ENCODE peak calls at places on chromosome 17, in four cellular contexts. V is adipocyte; K is effector memory CD4-positive, alpha-beta T cell; C is DND-41. I is an unnamed sample.

GRCh38 chr17:27623578-27623977 is 7.4 kb upstream of the LGALS9 start:
- DNase-seq in V (no peak), K (no peak), C (no peak), I (no peak)

GRCh38 chr17:50310455-50311111 is 35.3 kb upstream of the XYLT2 start:
- DNase-seq in V (no peak), K (no peak), C (no peak), I (no peak)

GRCh38 chr17:47950448-47950847 is 7.2 kb downstream of the PRR15L start:
- DNase-seq in V (no peak), K (no peak), C (no peak), I (no peak)

GRCh38 chr17:48378238-48378637 is 51.8 kb downstream of the SKAP1 start:
- DNase-seq in V (no peak), K (no peak), C (no peak), I (no peak)

GRCh38 chr17:34837796-34838195 is 123.5 kb downstream of the CCT6B start:
- DNase-seq in V (no peak), K (no peak), C (no peak), I (no peak)

GRCh38 chr17:3667366-3668278 is 756 bp downstream of the TAX1BP3 start:
- DNase-seq in V (peak; percentile 98), K (no peak), C (no peak), I (no peak)

GRCh38 chr17:2266045-2266864 is 37.3 kb downstream of the SMG6 start:
- DNase-seq in V (no peak), K (peak; percentile 78), C (peak; percentile 83), I (no peak)

GRCh38 chr17:38869647-38870258 is at the start of gene LASP1:
- DNase-seq in V (peak; percentile 95), K (peak; percentile 75), C (peak; percentile 92), I (peak; percentile 96)

GRCh38 chr17:27496501-27496943 is 40.3 kb downstream of the KSR1 start:
- DNase-seq in V (no peak), K (no peak), C (no peak), I (no peak)

GRCh38 chr17:34852141-34852540 is 109.1 kb downstream of the CCT6B start:
- DNase-seq in V (no peak), K (no peak), C (no peak), I (no peak)

GRCh38 chr17:50828508-50829170 is 6.7 kb upstream of the WFIKKN2 start:
- DNase-seq in V (no peak), K (no peak), C (no peak), I (no peak)

GRCh38 chr17:42754782-42755181 is 6.2 kb upstream of the RAMP2 start:
- DNase-seq in V (no peak), K (no peak), C (no peak), I (no peak)

GRCh38 chr17:48491527-48492273 is 39.1 kb downstream of the HOXB1 start:
- DNase-seq in V (no peak), K (no peak), C (no peak), I (no peak)

GRCh38 chr17:38415250-38416194 is 12.7 kb upstream of the ARHGAP23 start:
- DNase-seq in V (peak; percentile 80), K (no peak), C (peak; percentile 92), I (peak; percentile 74)

GRCh38 chr17:41333098-41333497 is 17.5 kb downstream of the KRT33A start:
- DNase-seq in V (no peak), K (no peak), C (no peak), I (no peak)

GRCh38 chr17:21252875-21253645 is at the start of gene NATD1:
- DNase-seq in V (peak; percentile 93), K (peak; percentile 77), C (peak; percentile 77), I (peak; percentile 92)

GRCh38 chr17:64688481-64688880 is 26.4 kb upstream of the SMURF2 start:
- DNase-seq in V (no peak), K (no peak), C (no peak), I (no peak)

DNA sequence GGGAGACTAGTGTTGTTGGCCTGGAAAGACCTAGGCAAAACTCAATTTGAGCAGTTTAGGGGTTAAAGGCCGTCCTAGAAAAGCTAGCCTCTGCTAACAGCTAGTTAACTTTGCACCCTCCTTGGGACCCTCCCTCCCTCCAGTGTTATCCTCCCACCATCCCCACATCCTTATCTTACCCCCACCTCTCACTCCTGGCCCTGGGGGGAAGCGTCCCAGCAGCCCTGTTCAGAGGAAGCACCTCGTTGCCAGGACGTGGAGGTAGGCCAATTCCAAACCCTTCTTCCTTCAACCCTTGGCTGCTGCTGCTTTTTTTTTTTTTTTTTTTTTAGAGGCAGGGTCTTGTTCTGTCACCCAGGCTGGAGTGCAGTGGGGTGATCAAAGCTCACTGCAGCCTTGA is 56.1 kb downstream of the ARHGAP27 start:
- DNase-seq in V (no peak), K (no peak), C (no peak), I (no peak)
- H3K4me3 ChIP-seq in V (no peak overlapping the region), K (no peak overlapping the region), C (no peak overlapping the region), I (no peak overlapping the region)

GRCh38 chr17:74736423-74737298 is at the start of gene RAB37:
- DNase-seq in V (peak; percentile 34), K (no peak), C (peak; percentile 48), I (peak; percentile 79)

GRCh38 chr17:74740641-74741387 is 3.8 kb downstream of the RAB37 start:
- DNase-seq in V (no peak), K (no peak), C (no peak), I (no peak)

GRCh38 chr17:74738051-74738996 is 1.3 kb downstream of the RAB37 start:
- DNase-seq in V (no peak), K (peak; percentile 60), C (peak; percentile 97), I (no peak)

GRCh38 chr17:74737299-74738050 is 419 bp downstream of the RAB37 start:
- DNase-seq in V (peak; percentile 35), K (no peak), C (peak; percentile 64), I (peak; percentile 75)

GRCh38 chr17:74739227-74739831 is 2.3 kb downstream of the RAB37 start:
- DNase-seq in V (no peak), K (no peak), C (no peak), I (no peak)
- H3K4me3 ChIP-seq in V (no peak overlapping the region), K (peak overlapping the region; percentile 74), C (peak overlapping the region; percentile 58), I (no peak overlapping the region)

GRCh38 chr17:73155410-73156165 is 9.2 kb upstream of the SSTR2 start:
- DNase-seq in V (no peak), K (no peak), C (no peak), I (peak; percentile 82)

GRCh38 chr17:73151888-73152633 is 12.7 kb upstream of the SSTR2 start:
- DNase-seq in V (no peak), K (no peak), C (no peak), I (peak; percentile 78)

GRCh38 chr17:73156887-73157870 is 7.6 kb upstream of the SSTR2 start:
- DNase-seq in V (no peak), K (no peak), C (no peak), I (peak; percentile 68)

GRCh38 chr17:73158133-73158532 is 6.7 kb upstream of the SSTR2 start:
- DNase-seq in V (no peak), K (no peak), C (no peak), I (no peak)

GRCh38 chr17:73156166-73156840 is 8.5 kb upstream of the SSTR2 start:
- DNase-seq in V (peak; percentile 86), K (peak; percentile 23), C (peak; percentile 46), I (peak; percentile 94)
- H3K4me3 ChIP-seq in V (no peak overlapping the region), K (no peak overlapping the region), C (no peak overlapping the region), I (peak overlapping the region; percentile 47)

DNA sequence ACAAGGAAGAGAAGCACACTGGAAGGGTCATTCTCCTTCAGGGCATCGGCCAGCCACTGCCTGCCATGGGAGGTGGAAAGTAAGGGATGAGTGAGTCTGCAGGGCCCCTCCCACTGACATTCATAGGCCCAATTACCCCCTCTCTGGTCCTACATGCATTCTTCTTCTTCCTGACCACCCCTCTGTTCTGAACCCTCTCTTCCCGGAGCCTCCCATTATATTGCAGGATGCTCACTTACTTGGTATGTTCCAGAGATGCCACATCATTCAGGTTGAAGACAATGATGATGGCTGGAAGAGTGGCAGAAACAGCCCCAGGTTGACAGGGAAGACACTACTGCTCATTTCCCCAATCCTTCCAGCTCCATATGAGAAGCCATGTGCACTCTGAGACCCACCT is 2.5 kb downstream of the RAB34 start:
- DNase-seq in V (no peak), K (no peak), C (no peak), I (no peak)
- H3K4me3 ChIP-seq in V (no peak overlapping the region), K (no peak overlapping the region), C (no peak overlapping the region), I (no peak overlapping the region)

DNA sequence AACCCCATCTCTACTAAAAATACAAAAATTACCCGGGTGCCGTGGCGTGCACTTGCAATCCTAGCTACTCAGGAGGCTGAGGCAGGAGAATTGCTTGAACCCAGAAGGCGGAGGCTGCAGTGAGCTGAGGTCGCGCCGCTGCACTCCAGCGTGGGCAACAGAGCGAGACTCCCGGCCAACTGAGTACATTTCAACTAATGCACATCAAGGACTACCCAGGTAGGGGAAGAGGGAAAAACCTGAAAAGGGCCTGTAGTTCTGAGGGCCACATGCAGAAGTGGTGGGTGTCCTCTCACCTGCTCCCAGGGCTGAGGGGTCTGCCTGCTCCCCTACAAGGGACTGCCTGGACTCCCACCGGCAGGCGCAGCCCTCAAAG is 584 bp upstream of the SLC16A5 start:
- DNase-seq in V (no peak), K (no peak), C (no peak), I (no peak)
- H3K4me3 ChIP-seq in V (peak overlapping the region; percentile 85), K (peak overlapping the region; percentile 70), C (peak overlapping the region; percentile 68), I (no peak overlapping the region)

GRCh38 chr17:352421-353212 is at the start of gene RPH3AL:
- DNase-seq in V (no peak), K (no peak), C (no peak), I (no peak)
- H3K4me3 ChIP-seq in V (no peak within 1 kb of the TSS), K (no peak within 1 kb of the TSS), C (no peak within 1 kb of the TSS), I (no peak within 1 kb of the TSS)

DNA sequence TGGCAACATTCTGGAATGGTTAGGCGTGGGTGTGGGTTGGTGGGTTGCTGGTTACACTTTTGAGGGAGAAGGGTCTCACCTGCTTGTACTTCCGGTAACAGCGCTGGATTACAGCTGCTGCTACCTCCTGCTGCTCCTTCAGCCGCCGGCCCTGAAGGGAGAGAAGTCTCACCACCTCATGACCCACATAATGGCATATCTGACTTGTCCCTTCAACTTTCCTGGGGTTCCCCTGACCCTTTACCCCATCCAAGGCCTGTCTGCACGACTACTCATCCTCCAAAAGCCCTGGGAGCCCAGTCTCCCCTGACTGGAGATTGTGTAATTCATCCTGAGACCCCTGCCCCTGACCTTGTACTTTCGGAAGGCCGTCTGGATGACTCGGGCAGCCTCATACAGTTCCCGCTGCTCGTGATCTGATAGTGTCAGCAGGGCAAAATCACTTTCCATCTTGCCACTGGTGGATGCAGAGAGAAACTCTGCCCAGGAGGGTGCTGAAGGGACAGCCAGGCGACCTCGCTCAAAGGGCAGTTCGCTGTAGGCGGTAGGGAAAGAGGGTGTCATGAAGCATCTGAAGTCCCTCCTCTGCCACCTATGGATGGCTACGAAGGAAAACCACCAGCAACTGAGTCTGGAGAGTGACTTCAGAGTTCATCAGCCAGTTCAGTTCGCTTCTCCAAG is 2.1 kb upstream of the SPAG7 start:
- DNase-seq in V (peak; percentile 58), K (no peak), C (no peak), I (no peak)
- H3K4me3 ChIP-seq in V (peak overlapping the region; percentile 89), K (no peak overlapping the region), C (no peak overlapping the region), I (no peak overlapping the region)